ENCODE peak calls at places on chromosomes 13 and 19, in seven cellular contexts. I is mesendoderm, Z is mesenchymal stem cell, K is neuronal stem cell, H is H9, G is trophoblast cell, T is H1. Q is an unnamed sample.

GRCh38 chr19:17073869-17074627 is 1.2 kb downstream of the HAUS8 start:
- DNase-seq in I (peak), Z (peak), K (no peak), H (peak), G (peak), T (no peak), Q (peak)

GRCh38 chr13:113932060-113932459 is 41.8 kb downstream of the C13orf46 start:
- DNase-seq in I (no peak), Z (no peak), K (no peak), H (no peak), G (no peak), T (no peak), Q (no peak)

GRCh38 chr19:750640-751423 is at the start of gene MISP:
- DNase-seq in I (no peak), Z (no peak), K (no peak), H (no peak), G (no peak), T (no peak), Q (no peak)

GRCh38 chr13:48535791-48536190 is 2.9 kb upstream of the RCBTB2 start:
- DNase-seq in I (no peak), Z (no peak), K (no peak), H (no peak), G (no peak), T (no peak), Q (no peak)

GRCh38 chr13:40271931-40272775 is 394.3 kb downstream of the FOXO1 start:
- DNase-seq in I (peak), Z (peak), K (no peak), H (no peak), G (peak), T (no peak), Q (peak)

GRCh38 chr13:67493835-67494234 is 263.7 kb upstream of the PCDH9 start:
- DNase-seq in I (no peak), Z (no peak), K (no peak), H (no peak), G (no peak), T (no peak), Q (no peak)

GRCh38 chr19:33460221-33460908 is 61.2 kb downstream of the PEPD start:
- DNase-seq in I (no peak), Z (no peak), K (no peak), H (peak), G (no peak), T (no peak), Q (no peak)

GRCh38 chr13:108332791-108333190 is 63.3 kb downstream of the TNFSF13B start:
- DNase-seq in I (no peak), Z (no peak), K (no peak), H (no peak), G (no peak), T (no peak), Q (no peak)

GRCh38 chr19:42512130-42512636 is 16.1 kb downstream of the CEACAM1 start:
- DNase-seq in I (no peak), Z (no peak), K (no peak), H (no peak), G (no peak), T (peak), Q (no peak)

GRCh38 chr13:30581582-30581981 is 36.1 kb upstream of the USPL1 start:
- DNase-seq in I (peak), Z (peak), K (no peak), H (no peak), G (peak), T (no peak), Q (peak)

GRCh38 chr19:42117076-42117475 is 15.2 kb downstream of the POU2F2 start:
- DNase-seq in I (no peak), Z (no peak), K (no peak), H (no peak), G (no peak), T (no peak), Q (no peak)

GRCh38 chr19:18588611-18589379 is at the start of gene REX1BD:
- DNase-seq in I (peak), Z (peak), K (peak), H (peak), G (peak), T (peak), Q (peak)

GRCh38 chr19:39568604-39569003 is 28.6 kb upstream of the EID2 start:
- DNase-seq in I (no peak), Z (peak), K (no peak), H (no peak), G (peak), T (no peak), Q (no peak)

GRCh38 chr13:74325106-74325505 is 190.9 kb upstream of the KLF12 start:
- DNase-seq in I (no peak), Z (peak), K (no peak), H (no peak), G (no peak), T (no peak), Q (peak)

GRCh38 chr19:37227996-37228395 is 10.0 kb downstream of the ZNF383 start:
- DNase-seq in I (peak), Z (no peak), K (no peak), H (peak), G (peak), T (peak), Q (no peak)

GRCh38 chr13:113404723-113405471 is 41.0 kb upstream of the GRTP1 start:
- DNase-seq in I (no peak), Z (no peak), K (no peak), H (peak), G (no peak), T (no peak), Q (no peak)

GRCh38 chr19:1312732-1313694 is 27.3 kb downstream of the EFNA2 start:
- DNase-seq in I (peak), Z (peak), K (no peak), H (no peak), G (peak), T (no peak), Q (peak)

GRCh38 chr19:13022859-13023636 is 27.8 kb downstream of the NFIX start:
- DNase-seq in I (peak), Z (peak), K (no peak), H (peak), G (no peak), T (no peak), Q (peak)

GRCh38 chr19:58007285-58007684 is 4.7 kb upstream of the ZNF606 start:
- DNase-seq in I (peak), Z (no peak), K (no peak), H (peak), G (peak), T (no peak), Q (no peak)

GRCh38 chr13:48858122-48858521 is 117.6 kb upstream of the FNDC3A start:
- DNase-seq in I (no peak), Z (no peak), K (no peak), H (no peak), G (peak), T (no peak), Q (no peak)

GRCh38 chr13:112210401-112210800 is 143.5 kb downstream of the SOX1 start:
- DNase-seq in I (peak), Z (no peak), K (no peak), H (no peak), G (no peak), T (no peak), Q (no peak)

GRCh38 chr13:40781717-40782116 is 7.7 kb upstream of the SLC25A15 start:
- DNase-seq in I (no peak), Z (no peak), K (no peak), H (no peak), G (no peak), T (no peak), Q (no peak)

GRCh38 chr19:19566306-19566705 is 28.2 kb downstream of the CILP2 start:
- DNase-seq in I (no peak), Z (peak), K (no peak), H (no peak), G (peak), T (no peak), Q (peak)

GRCh38 chr19:9075064-9075964 is 11.5 kb upstream of the OR1M1 start:
- DNase-seq in I (peak), Z (peak), K (peak), H (peak), G (peak), T (peak), Q (peak)

GRCh38 chr19:30788105-30788765 is 416.1 kb downstream of the ZNF536 start:
- DNase-seq in I (no peak), Z (no peak), K (no peak), H (no peak), G (no peak), T (peak), Q (no peak)

GRCh38 chr13:23679214-23679613 is 109.0 kb downstream of the TNFRSF19 start:
- DNase-seq in I (no peak), Z (peak), K (no peak), H (no peak), G (no peak), T (no peak), Q (peak)

GRCh38 chr13:77000475-77000874 is 8.6 kb downstream of the CLN5 start:
- DNase-seq in I (no peak), Z (no peak), K (no peak), H (no peak), G (no peak), T (no peak), Q (no peak)

GRCh38 chr19:42178791-42179500 is 38.5 kb downstream of the DEDD2 start:
- DNase-seq in I (peak), Z (no peak), K (peak), H (peak), G (no peak), T (peak), Q (no peak)

GRCh38 chr13:19960673-19961015 is 2.1 kb downstream of the ZMYM2 start:
- DNase-seq in I (no peak), Z (peak), K (no peak), H (no peak), G (peak), T (no peak), Q (no peak)

GRCh38 chr19:54256250-54257115 is 590 bp downstream of the LILRB5 start:
- DNase-seq in I (no peak), Z (no peak), K (no peak), H (peak), G (no peak), T (peak), Q (no peak)

GRCh38 chr19:19111138-19111835 is 27.0 kb downstream of the TMEM161A start:
- DNase-seq in I (no peak), Z (no peak), K (no peak), H (no peak), G (no peak), T (no peak), Q (no peak)

GRCh38 chr19:30349131-30349730 is 23.0 kb upstream of the ZNF536 start:
- DNase-seq in I (peak), Z (no peak), K (no peak), H (peak), G (no peak), T (no peak), Q (no peak)

GRCh38 chr13:84574851-84575250 is 692.6 kb upstream of the SLITRK1 start:
- DNase-seq in I (no peak), Z (peak), K (no peak), H (no peak), G (no peak), T (no peak), Q (peak)

GRCh38 chr13:66634384-66634783 is 595.8 kb downstream of the PCDH9 start:
- DNase-seq in I (no peak), Z (no peak), K (no peak), H (no peak), G (no peak), T (no peak), Q (peak)

GRCh38 chr13:108195146-108195545 is 20.2 kb downstream of the LIG4 start:
- DNase-seq in I (no peak), Z (peak), K (no peak), H (no peak), G (no peak), T (no peak), Q (peak)

GRCh38 chr13:45674908-45675307 is 27.2 kb upstream of the CBY2 start:
- DNase-seq in I (peak), Z (peak), K (peak), H (no peak), G (no peak), T (no peak), Q (peak)

GRCh38 chr19:8057545-8058270 is 5.1 kb downstream of the CCL25 start:
- DNase-seq in I (no peak), Z (no peak), K (no peak), H (no peak), G (no peak), T (no peak), Q (no peak)

GRCh38 chr19:3450796-3451411 is 29.4 kb downstream of the SMIM24 start:
- DNase-seq in I (no peak), Z (peak), K (no peak), H (no peak), G (peak), T (no peak), Q (peak)

GRCh38 chr13:109348514-109349340 is 437.7 kb downstream of the IRS2 start:
- DNase-seq in I (no peak), Z (peak), K (no peak), H (no peak), G (no peak), T (no peak), Q (peak)

GRCh38 chr13:98293570-98294142 is 116.6 kb upstream of the RNF113B start:
- DNase-seq in I (no peak), Z (no peak), K (no peak), H (no peak), G (peak), T (no peak), Q (peak)
- H2BK5ac ChIP-seq in I (no peak), Z (no peak), K (no peak), H (no peak), G (no peak), T (no peak), Q (peak)

GRCh38 chr13:63433546-63434150 is 2018.0 kb upstream of the PCDH20 start:
- DNase-seq in I (no peak), Z (no peak), K (no peak), H (no peak), G (no peak), T (no peak), Q (peak)
- H2BK5ac ChIP-seq in I (no peak), Z (no peak), K (no peak), H (no peak), G (no peak), T (no peak), Q (peak)

GRCh38 chr19:49832556-49832955 is 14.5 kb downstream of the MED25 start:
- DNase-seq in I (no peak), Z (no peak), K (no peak), H (no peak), G (no peak), T (no peak), Q (no peak)
- H2BK5ac ChIP-seq in I (no peak), Z (no peak), K (no peak), H (no peak), G (no peak), T (no peak), Q (no peak)

GRCh38 chr13:26698392-26699196 is 62.0 kb downstream of the GPR12 start:
- DNase-seq in I (peak), Z (peak), K (peak), H (peak), G (peak), T (peak), Q (peak)

GRCh38 chr13:26699197-26699490 is 61.4 kb downstream of the GPR12 start:
- DNase-seq in I (no peak), Z (no peak), K (no peak), H (no peak), G (no peak), T (no peak), Q (no peak)

GRCh38 chr13:26695891-26696311 is 64.7 kb downstream of the GPR12 start:
- DNase-seq in I (peak), Z (no peak), K (no peak), H (no peak), G (no peak), T (no peak), Q (no peak)

GRCh38 chr13:26695360-26695705 is 65.3 kb downstream of the GPR12 start:
- DNase-seq in I (no peak), Z (no peak), K (no peak), H (no peak), G (no peak), T (no peak), Q (no peak)

GRCh38 chr13:26697069-26697955 is 63.3 kb downstream of the GPR12 start:
- DNase-seq in I (no peak), Z (no peak), K (no peak), H (no peak), G (no peak), T (no peak), Q (no peak)
- H2BK5ac ChIP-seq in I (no peak), Z (no peak), K (peak), H (no peak), G (no peak), T (no peak), Q (no peak)

GRCh38 chr13:111198979-111199378 is 83.9 kb downstream of the ARHGEF7 start:
- DNase-seq in I (no peak), Z (no peak), K (no peak), H (no peak), G (no peak), T (no peak), Q (no peak)
- H2BK5ac ChIP-seq in I (no peak), Z (no peak), K (no peak), H (no peak), G (no peak), T (no peak), Q (no peak)

GRCh38 chr19:6090634-6091033 is 19.7 kb downstream of the RFX2 start:
- DNase-seq in I (no peak), Z (no peak), K (no peak), H (no peak), G (no peak), T (no peak), Q (no peak)

GRCh38 chr19:6087074-6087506 is 23.2 kb downstream of the RFX2 start:
- DNase-seq in I (peak), Z (no peak), K (peak), H (no peak), G (peak), T (no peak), Q (no peak)

GRCh38 chr19:6086081-6086858 is 24.0 kb downstream of the RFX2 start:
- DNase-seq in I (no peak), Z (peak), K (no peak), H (no peak), G (peak), T (no peak), Q (peak)

GRCh38 chr19:6091771-6092291 is 18.5 kb downstream of the RFX2 start:
- DNase-seq in I (no peak), Z (peak), K (no peak), H (no peak), G (peak), T (no peak), Q (peak)

GRCh38 chr19:6088677-6089063 is 21.6 kb downstream of the RFX2 start:
- DNase-seq in I (no peak), Z (peak), K (no peak), H (no peak), G (peak), T (no peak), Q (peak)
- H2BK5ac ChIP-seq in I (no peak), Z (no peak), K (no peak), H (no peak), G (no peak), T (no peak), Q (no peak)

Q was measured in IMR-90.